ENCODE peak calls at places on chromosome 1, in nine cellular contexts. Z is choroid plexus epithelial cell, K is AG09319, M is neural crest cell, L is PC-9, U is left lung, O is GM10248, B is cardiac muscle cell, T is A549. P is an unnamed sample.

GRCh38 chr1:76950306-76950705 is 83.0 kb downstream of the ST6GALNAC5 start:
- DNase-seq in K (no peak), M (no peak), Z (no peak), B (no peak), T (no peak), L (no peak), O (no peak), U (no peak), P (no peak)

GRCh38 chr1:112673589-112674439 is 645 bp upstream of the MOV10 start:
- DNase-seq in O (no peak), M (no peak), K (peak; percentile 44), U (no peak), T (peak; percentile 14), B (peak; percentile 38), Z (peak; percentile 89), L (no peak), P (no peak)

GRCh38 chr1:228836427-228836826 is 101.1 kb downstream of the RHOU start:
- DNase-seq in U (no peak), K (no peak), T (no peak), Z (no peak), L (no peak), B (no peak), M (no peak), O (no peak), P (no peak)

GRCh38 chr1:1058088-1058905 is 15.8 kb downstream of the RNF223 start:
- DNase-seq in U (no peak), Z (no peak), T (no peak), K (no peak), L (peak; percentile 53), O (no peak), M (no peak), B (no peak), P (no peak)

GRCh38 chr1:211695135-211695816 is 19.9 kb upstream of the NEK2 start:
- DNase-seq in L (no peak), O (peak; percentile 70), T (no peak), U (no peak), B (no peak), Z (peak; percentile 28), K (no peak), M (no peak), P (no peak)

GRCh38 chr1:228118040-228118439 is 8.9 kb upstream of the MRPL55 start:
- DNase-seq in M (no peak), L (no peak), B (no peak), U (no peak), K (no peak), T (no peak), Z (no peak), O (no peak), P (no peak)

GRCh38 chr1:117436528-117436927 is 69.3 kb downstream of the MAN1A2 start:
- DNase-seq in K (no peak), L (no peak), U (no peak), Z (peak; percentile 11), M (no peak), B (no peak), O (no peak), T (no peak), P (no peak)

GRCh38 chr1:229156819-229157218 is 114.1 kb upstream of the RAB4A start:
- DNase-seq in L (no peak), Z (peak; percentile 25), O (no peak), U (no peak), K (no peak), B (peak; percentile 45), T (peak; percentile 57), M (no peak), P (no peak)

GRCh38 chr1:58434587-58434986 is 111.9 kb downstream of the OMA1 start:
- DNase-seq in K (no peak), B (no peak), T (no peak), L (no peak), Z (no peak), U (no peak), M (no peak), O (no peak), P (no peak)

GRCh38 chr1:58431847-58432246 is 114.7 kb downstream of the OMA1 start:
- DNase-seq in U (no peak), L (no peak), O (no peak), Z (no peak), K (no peak), M (no peak), B (no peak), T (no peak), P (no peak)

GRCh38 chr1:58434181-58434580 is 112.3 kb downstream of the OMA1 start:
- DNase-seq in Z (no peak), U (no peak), B (no peak), M (no peak), O (no peak), L (no peak), K (no peak), T (no peak), P (no peak)

GRCh38 chr1:58430355-58431335 is 115.9 kb downstream of the OMA1 start:
- DNase-seq in T (no peak), B (no peak), M (no peak), K (no peak), U (no peak), L (no peak), Z (no peak), O (no peak), P (no peak)

GRCh38 chr1:58432813-58433668 is 113.5 kb downstream of the OMA1 start:
- DNase-seq in L (peak; percentile 34), U (no peak), B (peak; percentile 17), K (peak; percentile 55), T (no peak), Z (peak; percentile 61), M (peak; percentile 50), O (peak; percentile 17), P (no peak)
- TF ChIP-seq CTCF in L (no peak), U (no peak), B (no peak), K (peak; percentile 8), T (no peak), Z (peak; percentile 33), M (no peak), O (no peak), P (no peak)

DNA sequence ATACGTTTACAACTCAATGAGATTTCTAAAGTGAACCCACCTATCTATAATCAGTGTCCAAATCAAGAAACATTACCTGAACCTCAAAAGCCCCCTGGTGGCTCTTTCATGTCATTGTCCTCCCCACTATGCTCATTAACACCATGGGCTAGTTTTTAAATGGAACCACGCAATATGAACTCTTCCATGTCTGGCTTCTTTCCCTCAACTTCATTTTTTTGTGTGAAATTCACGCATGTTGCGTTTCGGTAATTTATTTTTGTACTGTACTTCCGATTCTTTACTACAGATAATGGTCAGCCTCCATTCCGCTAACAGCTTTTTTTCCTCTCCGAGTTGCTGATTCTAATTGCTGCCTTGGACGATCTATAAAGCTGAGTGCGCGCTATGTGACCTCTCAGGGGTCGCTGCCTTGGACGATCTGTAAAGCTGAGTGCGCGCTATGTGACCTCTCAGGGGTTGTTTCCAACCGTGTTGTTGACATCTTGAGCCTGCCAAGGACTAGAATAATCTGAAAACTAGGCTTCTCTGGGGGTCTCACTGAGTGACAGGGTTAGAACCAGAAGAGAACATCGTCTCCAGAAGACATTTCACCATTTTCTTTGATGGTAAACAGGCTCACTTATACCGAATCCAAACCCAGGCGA is 1.1 kb upstream of the CACYBP start:
- DNase-seq in Z (peak; percentile 74), L (peak; percentile 38), K (no peak), O (peak; percentile 56), M (peak; percentile 5), B (peak; percentile 38), U (peak; percentile 26), T (peak; percentile 77), P (no peak)
- TF ChIP-seq CTCF in Z (peak; percentile 74), L (peak; percentile 92), K (peak; percentile 74), O (peak; percentile 65), M (peak; percentile 96), B (peak; percentile 70), U (peak; percentile 65), T (peak; percentile 87), P (peak; percentile 83)

DNA sequence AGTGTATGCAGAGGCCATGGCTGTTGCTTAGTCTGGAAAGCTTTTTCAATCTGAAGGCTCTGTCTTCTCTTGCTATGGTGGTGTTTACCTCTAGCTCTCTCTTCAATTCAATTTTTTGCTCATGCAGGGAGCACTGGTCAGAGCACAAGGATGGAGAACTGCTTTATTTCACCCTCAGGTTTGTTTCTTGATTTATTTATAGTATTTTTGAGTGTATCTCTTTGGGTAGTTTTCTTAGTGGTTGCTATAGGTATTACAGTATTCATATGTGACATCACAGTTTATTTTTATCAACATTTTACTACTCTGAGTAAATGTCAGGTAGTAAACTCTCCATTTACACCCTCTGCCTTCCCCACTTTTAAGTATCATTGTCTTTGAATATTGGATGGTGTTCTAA is 147.9 kb downstream of the RASAL2 start:
- DNase-seq in T (no peak), L (no peak), U (no peak), O (no peak), Z (no peak), M (no peak), B (no peak), K (no peak), P (no peak)
- TF ChIP-seq CTCF in T (no peak), L (no peak), U (no peak), O (no peak), Z (peak; percentile 28), M (peak; percentile 53), B (no peak), K (no peak), P (peak; percentile 20)

DNA sequence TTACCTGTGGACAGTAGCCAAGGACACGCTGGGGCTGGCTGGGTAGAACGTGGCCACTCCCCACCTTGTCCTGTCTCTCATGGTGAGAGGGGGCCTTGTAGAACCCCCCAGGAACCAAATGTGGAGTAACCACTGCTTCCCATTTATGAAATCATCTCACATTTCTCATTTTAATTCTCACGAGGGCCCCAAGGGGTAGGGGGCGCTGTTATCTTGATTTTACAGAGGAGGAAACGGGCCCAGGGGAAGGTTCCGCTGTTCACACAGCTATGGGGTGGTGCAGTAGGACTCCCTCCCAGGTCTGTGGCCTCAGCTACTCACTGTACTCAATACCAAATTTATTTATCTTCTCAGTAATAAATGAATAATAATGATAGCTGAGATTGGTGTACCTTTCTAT is 5.5 kb downstream of the SMPDL3B start:
- DNase-seq in K (no peak), O (peak; percentile 70), M (peak; percentile 36), U (no peak), T (peak; percentile 22), L (no peak), Z (peak; percentile 54), B (no peak), P (no peak)
- TF ChIP-seq CTCF in K (peak; percentile 28), O (peak; percentile 43), M (peak; percentile 33), U (no peak), T (peak; percentile 37), L (peak; percentile 30), Z (peak; percentile 59), B (peak; percentile 22), P (peak; percentile 21)

GRCh38 chr1:199287632-199288031 is 648.8 kb downstream of the PTPRC start:
- DNase-seq in M (no peak), U (no peak), O (no peak), K (no peak), T (no peak), B (no peak), Z (peak; percentile 38), L (no peak), P (no peak)
- TF ChIP-seq CTCF in M (peak; percentile 16), U (no peak), O (no peak), K (no peak), T (no peak), B (no peak), Z (peak; percentile 22), L (no peak), P (peak; percentile 15)